ENCODE peak calls at places on chromosomes 16 and 17, in nine cellular contexts. U is tibial nerve; O is K562; B is fibroblast of lung; S is mesendoderm; X is heart right ventricle; W is neuronal stem cell; D is CD8-positive, alpha-beta T cell; Y is cardiac muscle cell. J is an unnamed sample.

GRCh38 chr17:68290955-68291835 is at the start of the genes ARSG and SLC16A6:
- DNase-seq in U (peak; percentile 23), B (peak; percentile 56), S (peak; percentile 85), O (peak; percentile 84), X (peak; percentile 33), D (peak; percentile 92), Y (peak; percentile 84), W (peak; percentile 68), J (no peak)

GRCh38 chr17:80877829-80878303 is 113.8 kb upstream of the CHMP6 start:
- DNase-seq in Y (no peak), D (no peak), W (no peak), U (no peak), X (no peak), O (no peak), B (no peak), S (no peak), J (no peak)

GRCh38 chr17:55769625-55770000 is 18.8 kb downstream of the PCTP start:
- DNase-seq in W (no peak), X (no peak), O (no peak), D (no peak), S (no peak), B (peak; percentile 38), Y (no peak), U (no peak), J (no peak)

GRCh38 chr16:844638-845348 is 44.3 kb upstream of the GNG13 start:
- DNase-seq in O (no peak), S (no peak), B (no peak), Y (no peak), D (no peak), X (no peak), W (no peak), U (no peak), J (no peak)

GRCh38 chr17:28579526-28579925 is 2.8 kb upstream of the ALDOC start:
- DNase-seq in U (no peak), Y (no peak), W (no peak), O (no peak), D (no peak), B (no peak), X (no peak), S (no peak), J (no peak)

GRCh38 chr17:1978396-1978962 is 46.7 kb downstream of the RTN4RL1 start:
- DNase-seq in S (no peak), B (no peak), Y (no peak), D (no peak), W (no peak), X (no peak), O (no peak), U (no peak), J (no peak)

GRCh38 chr16:19179890-19180490 is 11.9 kb downstream of the SYT17 start:
- DNase-seq in B (peak; percentile 12), D (no peak), X (peak; percentile 55), Y (peak; percentile 54), S (peak; percentile 61), U (no peak), W (peak; percentile 48), O (peak; percentile 73), J (no peak)

GRCh38 chr17:9922012-9922848 is 17.2 kb upstream of the RCVRN start:
- DNase-seq in S (peak; percentile 5), B (no peak), X (no peak), U (no peak), Y (no peak), O (no peak), W (no peak), D (no peak), J (no peak)

GRCh38 chr17:58970966-58971575 is 135.6 kb downstream of the TRIM37 start:
- DNase-seq in Y (no peak), U (no peak), W (no peak), S (no peak), B (peak; percentile 66), X (no peak), D (no peak), O (no peak), J (no peak)

GRCh38 chr16:55663770-55664677 is 8.2 kb downstream of the SLC6A2 start:
- DNase-seq in X (no peak), O (no peak), S (peak; percentile 54), D (no peak), Y (no peak), U (no peak), W (no peak), B (no peak), J (no peak)

GRCh38 chr16:11307639-11308492 is 26.7 kb upstream of the PRM1 start:
- DNase-seq in B (no peak), U (no peak), Y (no peak), O (no peak), X (no peak), D (no peak), S (no peak), W (no peak), J (no peak)

GRCh38 chr16:28982949-28983348 is 1.9 kb upstream of the LAT start:
- DNase-seq in B (no peak), W (no peak), D (no peak), Y (no peak), U (no peak), S (no peak), X (no peak), O (no peak), J (no peak)

GRCh38 chr16:28982418-28982817 is 2.4 kb upstream of the LAT start:
- DNase-seq in D (no peak), W (no peak), S (no peak), Y (no peak), B (no peak), O (no peak), X (no peak), U (no peak), J (no peak)

GRCh38 chr16:28983644-28984043 is 1.2 kb upstream of the LAT start:
- DNase-seq in O (no peak), Y (no peak), B (no peak), U (no peak), W (no peak), D (no peak), S (no peak), X (no peak), J (no peak)

GRCh38 chr16:28981517-28981916 is 3.3 kb upstream of the LAT start:
- DNase-seq in D (no peak), X (no peak), S (peak; percentile 63), Y (no peak), U (no peak), W (no peak), B (no peak), O (peak; percentile 71), J (no peak)

DNA sequence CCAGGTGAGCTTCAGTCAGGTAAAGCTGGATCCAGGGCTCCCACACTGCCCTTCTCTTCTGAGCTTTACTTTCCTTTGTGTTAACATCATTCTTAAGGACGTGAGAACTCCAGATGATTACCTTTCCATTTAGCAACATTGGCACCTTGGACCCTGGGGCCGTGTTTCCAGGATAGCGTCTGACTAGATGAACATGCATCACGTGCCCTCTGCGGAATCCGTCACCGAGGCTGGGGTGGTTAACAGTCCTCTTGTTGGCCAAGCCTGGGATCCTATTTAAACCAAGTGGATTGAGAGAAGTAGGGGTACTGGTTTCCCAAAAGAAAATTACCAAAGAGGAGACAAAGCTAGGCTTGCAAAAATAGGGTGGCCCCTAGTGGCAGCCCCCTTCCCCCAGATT is 3.9 kb upstream of the LAT start:
- DNase-seq in U (no peak), X (no peak), W (no peak), D (no peak), S (no peak), B (no peak), Y (no peak), O (no peak), J (no peak)
- H3K36me3 ChIP-seq in U (peaks cover 92% of the 10 kb centered on the region), X (peaks cover 47% of the 10 kb centered on the region), W (peaks cover 40% of the 10 kb centered on the region), D (peaks cover 20% of the 10 kb centered on the region), S (no peaks in the 10 kb centered on the region), B (peaks cover 22% of the 10 kb centered on the region), Y (peaks cover 3% of the 10 kb centered on the region), O (peaks cover 47% of the 10 kb centered on the region), J (peaks cover 9% of the 10 kb centered on the region)

DNA sequence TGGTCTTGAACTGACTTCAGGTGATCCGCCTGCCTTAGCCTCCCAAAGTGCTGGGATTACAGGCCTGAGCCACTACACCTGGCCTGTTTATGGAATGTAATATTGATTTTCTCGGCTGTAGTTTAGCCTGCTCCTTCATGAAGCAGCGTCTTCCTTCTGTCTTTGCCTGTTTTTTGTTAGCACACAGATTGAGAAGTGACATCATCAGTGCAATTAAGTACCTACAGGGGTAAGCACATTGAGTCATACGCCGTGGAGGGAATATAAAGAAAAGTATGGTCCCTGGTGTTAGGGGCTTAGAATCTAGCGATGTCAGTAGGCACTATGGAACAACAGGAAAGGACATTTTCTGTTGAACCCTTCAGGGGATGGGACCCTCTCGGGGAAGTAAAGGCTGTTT is 48.7 kb upstream of the SEC14L1 start:
- DNase-seq in X (no peak), B (no peak), W (no peak), O (no peak), Y (no peak), S (no peak), U (no peak), D (no peak), J (no peak)
- H3K4me1 ChIP-seq in X (peaks cover 49% of the 10 kb centered on the region), B (peaks cover 5% of the 10 kb centered on the region), W (peaks cover 5% of the 10 kb centered on the region), O (peaks cover 10% of the 10 kb centered on the region), Y (peaks cover 14% of the 10 kb centered on the region), S (no peaks in the 10 kb centered on the region), U (peaks cover 67% of the 10 kb centered on the region), D (peaks cover 26% of the 10 kb centered on the region), J (peaks cover 5% of the 10 kb centered on the region)

GRCh38 chr17:50634123-50634914 is at the start of gene ABCC3:
- DNase-seq in B (no peak), D (no peak), Y (peak; percentile 28), S (no peak), X (no peak), U (no peak), W (no peak), O (no peak), J (no peak)

GRCh38 chr17:50633683-50634082 is 998 bp upstream of the ABCC3 start:
- DNase-seq in U (no peak), Y (no peak), S (no peak), X (no peak), D (no peak), O (no peak), B (no peak), W (no peak), J (no peak)

GRCh38 chr17:50631908-50632571 is 2.6 kb upstream of the ABCC3 start:
- DNase-seq in Y (no peak), S (no peak), W (no peak), X (no peak), U (no peak), D (no peak), O (no peak), B (no peak), J (no peak)

GRCh38 chr17:50631195-50631907 is 3.3 kb upstream of the ABCC3 start:
- DNase-seq in W (no peak), O (no peak), X (no peak), Y (no peak), S (no peak), B (no peak), U (no peak), D (no peak), J (no peak)

GRCh38 chr17:50632637-50633036 is 2.0 kb upstream of the ABCC3 start:
- DNase-seq in D (no peak), O (no peak), B (no peak), X (no peak), Y (no peak), W (no peak), U (no peak), S (no peak), J (no peak)
- H3K27me3 ChIP-seq in D (peaks cover 29% of the 10 kb centered on the region), O (peaks cover 77% of the 10 kb centered on the region), B (peaks cover 7% of the 10 kb centered on the region), X (peaks cover 71% of the 10 kb centered on the region), Y (peaks cover 64% of the 10 kb centered on the region), W (peaks cover 56% of the 10 kb centered on the region), U (peaks cover 84% of the 10 kb centered on the region), S (peaks cover 24% of the 10 kb centered on the region), J (peaks cover 92% of the 10 kb centered on the region)

DNA sequence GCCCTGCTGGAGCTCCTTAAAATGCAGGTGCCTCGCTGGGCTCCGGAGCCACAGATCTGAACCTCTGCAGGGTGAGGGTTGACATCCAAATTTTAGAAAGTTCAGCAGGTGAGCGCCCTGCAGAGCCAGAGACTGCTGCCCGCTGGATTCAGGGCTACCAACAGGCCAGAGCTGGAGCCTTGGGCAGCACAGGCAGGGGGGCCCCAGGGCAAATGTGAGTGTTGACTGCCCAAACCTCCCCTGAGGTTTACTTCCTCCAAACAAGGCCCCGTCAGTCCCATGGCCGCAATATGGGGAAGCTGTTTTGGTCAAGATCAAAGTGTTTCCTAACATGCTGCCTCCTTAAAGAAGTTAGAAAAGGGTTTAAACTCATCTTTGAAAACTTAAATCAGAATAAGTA is 28.0 kb downstream of the ZDHHC7 start:
- DNase-seq in B (no peak), U (no peak), X (no peak), W (no peak), S (no peak), D (no peak), Y (no peak), O (no peak), J (no peak)
- H3K36me3 ChIP-seq in B (peaks cover 29% of the 10 kb centered on the region), U (peaks cover 69% of the 10 kb centered on the region), X (peaks cover 29% of the 10 kb centered on the region), W (peaks cover 76% of the 10 kb centered on the region), S (peaks cover 2% of the 10 kb centered on the region), D (peaks cover 32% of the 10 kb centered on the region), Y (peaks cover 17% of the 10 kb centered on the region), O (peaks cover 84% of the 10 kb centered on the region), J (peaks cover 7% of the 10 kb centered on the region)

J was measured in esophagus squamous epithelium.